ENCODE peak calls at places on chromosomes 3 and 15, in four cellular contexts. T is RPMI7951, Y is Calu3, P is LoVo. C is an unnamed sample.

GRCh38 chr3:114586119-114586518 is 292.3 kb downstream of the TIGIT start:
- DNase-seq in T (peak), Y (no peak), P (no peak), C (peak)

GRCh38 chr3:146577662-146578061 is 27.5 kb downstream of the PLSCR5 start:
- DNase-seq in T (peak), Y (peak), P (peak), C (peak)

GRCh38 chr15:45115312-45115820 is 1.2 kb downstream of the DUOXA2 start:
- DNase-seq in T (no peak), Y (no peak), P (no peak), C (no peak)

GRCh38 chr3:106261915-106262683 is 393.3 kb upstream of the CBLB start:
- DNase-seq in T (peak), Y (no peak), P (no peak), C (no peak)

GRCh38 chr3:182364723-182365650 is 428.3 kb upstream of the ATP11B start:
- DNase-seq in T (peak), Y (peak), P (peak), C (peak)

GRCh38 chr15:42355291-42355690 is 4.0 kb upstream of the CAPN3 start:
- DNase-seq in T (no peak), Y (no peak), P (no peak), C (no peak)

GRCh38 chr15:67171471-67171870 is 83.0 kb downstream of the AAGAB start:
- DNase-seq in T (no peak), Y (no peak), P (no peak), C (no peak)

GRCh38 chr15:68646156-68646555 is 67.4 kb downstream of the CORO2B start:
- DNase-seq in T (peak), Y (no peak), P (no peak), C (no peak)

GRCh38 chr15:67000896-67001295 is 64.5 kb upstream of the SMAD3 start:
- DNase-seq in T (no peak), Y (no peak), P (no peak), C (no peak)

GRCh38 chr15:65804252-65804931 is 12.3 kb upstream of the DENND4A start:
- DNase-seq in T (no peak), Y (no peak), P (no peak), C (no peak)